ENCODE peak calls at places on chromosomes 7 and 10, in four cellular contexts. One of them, this sample, is unnamed.
A peak's percentile ranks its signal among the peaks of the same experiment; 100 is the strongest.

GRCh38 chr10:119526149-119526548 is 16.4 kb downstream of the RGS10 start:
- DNase-seq in gastrocnemius medialis: no peak
- DNase-seq in ELF-1: no peak
- DNase-seq in CD4-positive, CD25-positive, alpha-beta regulatory T cell: no peak
- DNase-seq in this sample: no peak

GRCh38 chr10:122302315-122302714 is 31.2 kb downstream of the BTBD16 start:
- DNase-seq in gastrocnemius medialis: no peak
- DNase-seq in ELF-1: no peak
- DNase-seq in CD4-positive, CD25-positive, alpha-beta regulatory T cell: no peak
- DNase-seq in this sample: no peak

GRCh38 chr7:134695321-134695860 is 48.7 kb downstream of the BPGM start:
- DNase-seq in gastrocnemius medialis: no peak
- DNase-seq in ELF-1: no peak
- DNase-seq in CD4-positive, CD25-positive, alpha-beta regulatory T cell: no peak
- DNase-seq in this sample: no peak

GRCh38 chr10:117004627-117005453 is at the start of gene SHTN1:
- DNase-seq in gastrocnemius medialis: peak; percentile 3
- DNase-seq in ELF-1: peak; percentile 71
- DNase-seq in CD4-positive, CD25-positive, alpha-beta regulatory T cell: peak; percentile 32
- DNase-seq in this sample: peak; percentile 78

GRCh38 chr10:58993480-58994221 is 182.8 kb upstream of the PHYHIPL start:
- DNase-seq in gastrocnemius medialis: no peak
- DNase-seq in ELF-1: no peak
- DNase-seq in CD4-positive, CD25-positive, alpha-beta regulatory T cell: no peak
- DNase-seq in this sample: no peak

GRCh38 chr10:100364735-100365391 is 17.8 kb downstream of the SCD start:
- DNase-seq in gastrocnemius medialis: peak; percentile 86
- DNase-seq in ELF-1: peak; percentile 54
- DNase-seq in CD4-positive, CD25-positive, alpha-beta regulatory T cell: no peak
- DNase-seq in this sample: peak; percentile 89

GRCh38 chr7:101912711-101913110 is 95.3 kb downstream of the CUX1 start:
- DNase-seq in gastrocnemius medialis: no peak
- DNase-seq in ELF-1: no peak
- DNase-seq in CD4-positive, CD25-positive, alpha-beta regulatory T cell: no peak
- DNase-seq in this sample: peak; percentile 95

GRCh38 chr10:93088466-93088865 is 14.8 kb downstream of the CYP26A1 start:
- DNase-seq in gastrocnemius medialis: no peak
- DNase-seq in ELF-1: no peak
- DNase-seq in CD4-positive, CD25-positive, alpha-beta regulatory T cell: no peak
- DNase-seq in this sample: no peak

GRCh38 chr7:34840176-34840785 is 182.3 kb downstream of the NPSR1 start:
- DNase-seq in gastrocnemius medialis: no peak
- DNase-seq in ELF-1: peak; percentile 68
- DNase-seq in CD4-positive, CD25-positive, alpha-beta regulatory T cell: no peak
- DNase-seq in this sample: no peak

GRCh38 chr10:95674643-95675042 is 18.1 kb upstream of the ALDH18A1 start:
- DNase-seq in gastrocnemius medialis: no peak
- DNase-seq in ELF-1: no peak
- DNase-seq in CD4-positive, CD25-positive, alpha-beta regulatory T cell: no peak
- DNase-seq in this sample: no peak

GRCh38 chr7:17939111-17939669 is 1.1 kb downstream of the SNX13 start:
- DNase-seq in gastrocnemius medialis: no peak
- DNase-seq in ELF-1: peak; percentile 17
- DNase-seq in CD4-positive, CD25-positive, alpha-beta regulatory T cell: no peak
- DNase-seq in this sample: no peak

GRCh38 chr10:99996934-99997648 is 12.7 kb downstream of the DNMBP start:
- DNase-seq in gastrocnemius medialis: peak; percentile 10
- DNase-seq in ELF-1: peak; percentile 17
- DNase-seq in CD4-positive, CD25-positive, alpha-beta regulatory T cell: no peak
- DNase-seq in this sample: no peak

GRCh38 chr10:73083234-73083633 is 13.4 kb downstream of the P4HA1 start:
- DNase-seq in gastrocnemius medialis: no peak
- DNase-seq in ELF-1: no peak
- DNase-seq in CD4-positive, CD25-positive, alpha-beta regulatory T cell: no peak
- DNase-seq in this sample: no peak

GRCh38 chr7:135879238-135879637 is 97.9 kb downstream of the MTPN start:
- DNase-seq in gastrocnemius medialis: no peak
- DNase-seq in ELF-1: no peak
- DNase-seq in CD4-positive, CD25-positive, alpha-beta regulatory T cell: no peak
- DNase-seq in this sample: no peak

GRCh38 chr7:98295467-98296220 is 14.2 kb downstream of the BRI3 start:
- DNase-seq in gastrocnemius medialis: no peak
- DNase-seq in ELF-1: no peak
- DNase-seq in CD4-positive, CD25-positive, alpha-beta regulatory T cell: no peak
- DNase-seq in this sample: no peak

GRCh38 chr7:7178906-7179305 is 3.4 kb upstream of the C1GALT1 start:
- DNase-seq in gastrocnemius medialis: no peak
- DNase-seq in ELF-1: no peak
- DNase-seq in CD4-positive, CD25-positive, alpha-beta regulatory T cell: no peak
- DNase-seq in this sample: no peak

GRCh38 chr7:49396194-49396593 is 377.2 kb upstream of the VWC2 start:
- DNase-seq in gastrocnemius medialis: no peak
- DNase-seq in ELF-1: no peak
- DNase-seq in CD4-positive, CD25-positive, alpha-beta regulatory T cell: no peak
- DNase-seq in this sample: no peak

GRCh38 chr7:40922316-40922670 is 780.6 kb downstream of the INHBA start:
- DNase-seq in gastrocnemius medialis: no peak
- DNase-seq in ELF-1: no peak
- DNase-seq in CD4-positive, CD25-positive, alpha-beta regulatory T cell: no peak
- DNase-seq in this sample: no peak

GRCh38 chr7:25844109-25844915 is 307.7 kb upstream of the NFE2L3 start:
- DNase-seq in gastrocnemius medialis: no peak
- DNase-seq in ELF-1: no peak
- DNase-seq in CD4-positive, CD25-positive, alpha-beta regulatory T cell: no peak
- DNase-seq in this sample: no peak

GRCh38 chr10:100537475-100537874 is 1.7 kb downstream of the HIF1AN start:
- DNase-seq in gastrocnemius medialis: no peak
- DNase-seq in ELF-1: no peak
- DNase-seq in CD4-positive, CD25-positive, alpha-beta regulatory T cell: no peak
- DNase-seq in this sample: no peak

GRCh38 chr10:35758086-35758485 is 116.0 kb upstream of the FZD8 start:
- DNase-seq in gastrocnemius medialis: no peak
- DNase-seq in ELF-1: no peak
- DNase-seq in CD4-positive, CD25-positive, alpha-beta regulatory T cell: no peak
- DNase-seq in this sample: peak; percentile 27

GRCh38 chr10:117132751-117133231 is 5.3 kb downstream of the VAX1 start:
- DNase-seq in gastrocnemius medialis: no peak
- DNase-seq in ELF-1: peak; percentile 75
- DNase-seq in CD4-positive, CD25-positive, alpha-beta regulatory T cell: no peak
- DNase-seq in this sample: no peak

GRCh38 chr7:380724-381210 is 90.8 kb downstream of the FOXL3 start:
- DNase-seq in gastrocnemius medialis: no peak
- DNase-seq in ELF-1: no peak
- DNase-seq in CD4-positive, CD25-positive, alpha-beta regulatory T cell: peak; percentile 0
- DNase-seq in this sample: peak; percentile 7

GRCh38 chr7:68470836-68471235 is 1127.4 kb upstream of the AUTS2 start:
- DNase-seq in gastrocnemius medialis: no peak
- DNase-seq in ELF-1: no peak
- DNase-seq in CD4-positive, CD25-positive, alpha-beta regulatory T cell: no peak
- DNase-seq in this sample: no peak

GRCh38 chr10:29512460-29512974 is 122.3 kb downstream of the SVIL start:
- DNase-seq in gastrocnemius medialis: no peak
- DNase-seq in ELF-1: peak; percentile 23
- DNase-seq in CD4-positive, CD25-positive, alpha-beta regulatory T cell: no peak
- DNase-seq in this sample: no peak

GRCh38 chr7:132112632-132113031 is 463.6 kb downstream of the PLXNA4 start:
- DNase-seq in gastrocnemius medialis: no peak
- DNase-seq in ELF-1: no peak
- DNase-seq in CD4-positive, CD25-positive, alpha-beta regulatory T cell: no peak
- DNase-seq in this sample: peak; percentile 1

GRCh38 chr10:34698979-34699378 is 116.1 kb downstream of the PARD3 start:
- DNase-seq in gastrocnemius medialis: no peak
- DNase-seq in ELF-1: no peak
- DNase-seq in CD4-positive, CD25-positive, alpha-beta regulatory T cell: no peak
- DNase-seq in this sample: no peak

GRCh38 chr10:114631678-114632417 is 26.2 kb downstream of the ABLIM1 start:
- DNase-seq in gastrocnemius medialis: no peak
- DNase-seq in ELF-1: peak; percentile 69
- DNase-seq in CD4-positive, CD25-positive, alpha-beta regulatory T cell: peak; percentile 4
- DNase-seq in this sample: no peak